ENCODE peak calls at places on chromosome 7, in five cellular contexts. F is lung; M is CD4-positive, alpha-beta T cell; A is GM06990; J is Peyer's patch. Q is an unnamed sample. For H3K27me3, the result is how much of the 10 kb centered on the place peaks cover.

GRCh38 chr7:141697211-141697871 is 4.6 kb downstream of the DENND11 start:
- DNase-seq in F (no peak), A (no peak), J (no peak), M (no peak), Q (no peak)

GRCh38 chr7:8365499-8366110 is 67.8 kb upstream of the NXPH1 start:
- DNase-seq in F (no peak), M (no peak), J (no peak), A (no peak), Q (no peak)

GRCh38 chr7:11786186-11786585 is 45.8 kb downstream of the THSD7A start:
- DNase-seq in M (no peak), J (no peak), A (no peak), F (no peak), Q (no peak)

GRCh38 chr7:21169667-21170605 is 257.9 kb upstream of the SP4 start:
- DNase-seq in M (no peak), F (no peak), J (no peak), A (no peak), Q (no peak)

GRCh38 chr7:141956084-141956483 is 9.3 kb upstream of the CLEC5A start:
- DNase-seq in A (no peak), J (no peak), M (no peak), F (no peak), Q (no peak)

GRCh38 chr7:22723171-22723601 is 3.8 kb upstream of the IL6 start:
- DNase-seq in J (peak), A (no peak), F (peak), M (no peak), Q (no peak)

GRCh38 chr7:48424731-48425130 is 253.5 kb downstream of the ABCA13 start:
- DNase-seq in F (no peak), M (no peak), A (no peak), J (no peak), Q (no peak)

GRCh38 chr7:32533313-32534024 is 38.2 kb downstream of the AVL9 start:
- DNase-seq in M (no peak), F (no peak), J (no peak), A (no peak), Q (no peak)

GRCh38 chr7:99109108-99110051 is 34.5 kb downstream of the SMURF1 start:
- DNase-seq in F (no peak), M (no peak), J (no peak), A (no peak), Q (no peak)

GRCh38 chr7:24732646-24733413 is 24.4 kb downstream of the GSDME start:
- DNase-seq in F (no peak), A (no peak), M (no peak), J (no peak), Q (no peak)

GRCh38 chr7:52147240-52147639 is 830.6 kb upstream of the COBL start:
- DNase-seq in A (no peak), F (no peak), J (no peak), M (no peak), Q (no peak)

GRCh38 chr7:138170959-138171703 is 94.9 kb downstream of the AKR1D1 start:
- DNase-seq in F (no peak), A (peak), M (no peak), J (no peak), Q (no peak)

GRCh38 chr7:12685550-12685949 is 1.9 kb upstream of the ARL4A start:
- DNase-seq in J (peak), M (peak), F (no peak), A (no peak), Q (no peak)

GRCh38 chr7:123460616-123461015 is 73.8 kb downstream of the IQUB start:
- DNase-seq in A (no peak), J (no peak), M (no peak), F (no peak), Q (no peak)

GRCh38 chr7:108263364-108263951 is 133.3 kb upstream of the LAMB4 start:
- DNase-seq in F (no peak), M (no peak), J (peak), A (no peak), Q (no peak)

GRCh38 chr7:51446356-51446755 is 129.7 kb upstream of the COBL start:
- DNase-seq in J (no peak), M (no peak), A (no peak), F (no peak), Q (no peak)

GRCh38 chr7:31340603-31341002 is at the start of gene NEUROD6:
- DNase-seq in M (no peak), A (no peak), F (no peak), J (no peak), Q (no peak)

GRCh38 chr7:10412426-10413019 is 561.1 kb upstream of the PHF14 start:
- DNase-seq in A (no peak), J (no peak), F (no peak), M (no peak), Q (no peak)

GRCh38 chr7:148540041-148540738 is 50.4 kb upstream of the C7orf33 start:
- DNase-seq in A (no peak), F (no peak), M (no peak), J (peak), Q (no peak)

GRCh38 chr7:35420657-35421056 is 166.8 kb upstream of the TBX20 start:
- DNase-seq in A (no peak), F (no peak), J (no peak), M (no peak), Q (no peak)

GRCh38 chr7:142391191-142391992 is 133.5 kb upstream of the PRSS58 start:
- DNase-seq in M (peak), A (no peak), J (peak), F (no peak), Q (peak)

GRCh38 chr7:81924494-81924893 is 154.6 kb upstream of the HGF start:
- DNase-seq in F (no peak), A (peak), M (no peak), J (no peak), Q (no peak)

GRCh38 chr7:93890464-93891068 is at the start of gene TFPI2:
- DNase-seq in A (peak), J (no peak), F (no peak), M (no peak), Q (no peak)

GRCh38 chr7:92504563-92504962 is 23.8 kb downstream of the PEX1 start:
- DNase-seq in F (no peak), M (no peak), J (no peak), A (no peak), Q (no peak)

GRCh38 chr7:132404261-132404660 is 172.0 kb downstream of the PLXNA4 start:
- DNase-seq in A (no peak), F (no peak), J (no peak), M (no peak), Q (no peak)

GRCh38 chr7:1512781-1513656 is 8.8 kb upstream of the INTS1 start:
- DNase-seq in F (no peak), M (peak), A (peak), J (peak), Q (no peak)

GRCh38 chr7:42263971-42264370 is 27.0 kb upstream of the GLI3 start:
- DNase-seq in M (no peak), A (no peak), J (no peak), F (no peak), Q (no peak)

GRCh38 chr7:90788057-90788456 is 191.9 kb downstream of the CDK14 start:
- DNase-seq in A (no peak), M (no peak), J (no peak), F (no peak), Q (no peak)

GRCh38 chr7:134802762-134803161 is 23.3 kb downstream of the CALD1 start:
- DNase-seq in M (no peak), J (no peak), A (no peak), F (no peak), Q (no peak)

GRCh38 chr7:2046581-2047271 is 186.0 kb downstream of the MAD1L1 start:
- DNase-seq in F (no peak), A (no peak), J (no peak), M (no peak), Q (no peak)

GRCh38 chr7:12322287-12322902 is 81.3 kb downstream of the VWDE start:
- DNase-seq in F (no peak), J (no peak), A (no peak), M (no peak), Q (no peak)

GRCh38 chr7:123537026-123537642 is 2.7 kb upstream of the IQUB start:
- DNase-seq in M (no peak), J (no peak), F (no peak), A (no peak), Q (no peak)

GRCh38 chr7:94239661-94240234 is 154.9 kb upstream of the COL1A2 start:
- DNase-seq in J (no peak), M (no peak), F (peak), A (no peak), Q (no peak)

GRCh38 chr7:12640299-12641096 is 46.9 kb upstream of the ARL4A start:
- DNase-seq in A (no peak), F (no peak), J (no peak), M (no peak), Q (no peak)

GRCh38 chr7:130430841-130431713 is 9.7 kb downstream of the CEP41 start:
- DNase-seq in A (no peak), J (no peak), M (no peak), F (no peak), Q (no peak)

GRCh38 chr7:81014266-81014665 is 95.4 kb upstream of the SEMA3C start:
- DNase-seq in M (no peak), A (no peak), J (no peak), F (no peak), Q (no peak)

GRCh38 chr7:145978769-145979168 is 137.8 kb upstream of the CNTNAP2 start:
- DNase-seq in A (no peak), J (no peak), F (no peak), M (no peak), Q (no peak)

GRCh38 chr7:143374556-143374955 is 6.6 kb upstream of the ZYX start:
- DNase-seq in F (no peak), J (no peak), A (no peak), M (no peak), Q (no peak)

GRCh38 chr7:148204639-148205292 is 385.8 kb upstream of the C7orf33 start:
- DNase-seq in M (no peak), J (no peak), A (no peak), F (peak), Q (no peak)

DNA sequence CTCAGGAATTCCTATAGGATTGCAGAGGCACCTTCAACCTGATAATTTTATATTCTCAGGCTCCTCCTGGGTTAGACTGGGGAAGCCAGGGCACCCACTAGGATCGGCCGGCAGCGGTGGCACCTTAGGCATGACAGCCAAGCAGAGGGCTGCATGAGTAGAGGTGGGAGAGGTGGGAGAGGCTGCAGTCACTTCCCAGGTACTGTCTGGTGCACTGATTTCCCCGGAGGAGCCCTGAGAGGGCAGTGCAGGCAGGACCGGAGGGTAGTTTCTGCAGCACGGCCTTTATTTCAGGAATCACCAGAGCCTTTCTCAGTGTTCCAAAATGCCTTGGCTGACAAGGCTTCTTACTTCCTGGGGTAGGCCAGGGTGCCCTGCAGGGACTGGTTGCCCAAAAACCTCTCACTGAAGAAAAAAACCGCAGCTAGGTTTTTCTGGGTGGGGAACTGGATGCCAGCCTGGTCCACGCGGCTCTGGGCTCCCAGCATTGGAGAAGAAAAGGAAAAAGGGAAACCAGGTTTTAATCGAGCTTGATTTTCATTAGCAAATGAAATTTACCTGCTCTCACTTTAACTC is 3.6 kb upstream of the HOXA13 start:
- DNase-seq in A (no peak), J (no peak), M (no peak), F (no peak), Q (no peak)
- H3K27me3 ChIP-seq in A (under half), J (half or more), M (half or more), F (under half), Q (half or more)

DNA sequence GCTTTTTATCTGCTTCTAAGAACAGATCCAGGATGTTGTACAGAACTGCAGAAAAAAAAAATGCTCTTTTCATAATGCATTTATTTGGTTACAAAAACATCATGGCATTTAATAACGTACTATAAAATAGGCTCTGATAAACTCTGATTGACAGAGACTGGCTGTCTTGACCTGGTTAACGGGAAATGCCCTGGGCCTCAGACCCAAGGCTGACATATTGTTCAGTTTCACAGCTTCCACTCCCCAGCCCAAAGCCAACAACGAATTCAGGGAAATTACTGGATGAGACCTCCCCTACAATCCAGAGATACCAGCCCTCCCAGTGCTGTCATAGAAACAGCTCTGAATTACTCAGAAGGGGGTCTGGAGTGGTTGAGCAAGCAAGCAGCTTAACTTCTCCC is 260.1 kb downstream of the CREB5 start:
- DNase-seq in A (no peak), F (no peak), J (no peak), M (no peak), Q (no peak)
- H3K27me3 ChIP-seq in A (under half), F (under half), J (under half), M (under half), Q (under half)

GRCh38 chr7:156515911-156516790 is 124.4 kb upstream of the RNF32 start:
- DNase-seq in J (peak), M (no peak), A (no peak), F (no peak), Q (no peak)

GRCh38 chr7:156516791-156517378 is 123.7 kb upstream of the RNF32 start:
- DNase-seq in F (no peak), J (no peak), M (no peak), A (no peak), Q (no peak)

GRCh38 chr7:156518466-156518865 is 122.1 kb upstream of the RNF32 start:
- DNase-seq in M (no peak), F (no peak), J (no peak), A (no peak), Q (no peak)

GRCh38 chr7:156522801-156523200 is 117.8 kb upstream of the RNF32 start:
- DNase-seq in F (no peak), A (no peak), J (no peak), M (no peak), Q (no peak)

DNA sequence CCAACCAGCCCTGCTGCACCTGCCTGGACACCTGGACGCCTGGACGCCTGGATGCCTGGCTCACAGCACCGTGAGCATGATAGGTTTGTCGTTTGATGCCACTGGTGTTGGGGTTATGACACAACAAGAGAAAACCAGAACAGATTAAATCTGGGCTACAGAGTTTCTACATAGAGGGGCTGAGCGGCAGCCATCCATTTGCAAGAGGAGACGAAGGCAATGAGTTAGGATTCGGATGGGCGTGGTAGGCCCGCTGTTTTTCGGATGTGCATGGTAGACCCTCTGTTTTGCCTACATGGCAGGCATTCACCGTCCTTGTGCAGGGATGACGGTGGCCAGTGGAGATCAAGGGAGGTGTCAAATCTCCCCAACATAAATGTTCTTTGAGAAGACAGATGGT is 121.5 kb upstream of the RNF32 start:
- DNase-seq in A (no peak), F (no peak), J (no peak), M (no peak), Q (no peak)
- H3K27me3 ChIP-seq in A (under half), F (under half), J (under half), M (under half), Q (under half)

DNA sequence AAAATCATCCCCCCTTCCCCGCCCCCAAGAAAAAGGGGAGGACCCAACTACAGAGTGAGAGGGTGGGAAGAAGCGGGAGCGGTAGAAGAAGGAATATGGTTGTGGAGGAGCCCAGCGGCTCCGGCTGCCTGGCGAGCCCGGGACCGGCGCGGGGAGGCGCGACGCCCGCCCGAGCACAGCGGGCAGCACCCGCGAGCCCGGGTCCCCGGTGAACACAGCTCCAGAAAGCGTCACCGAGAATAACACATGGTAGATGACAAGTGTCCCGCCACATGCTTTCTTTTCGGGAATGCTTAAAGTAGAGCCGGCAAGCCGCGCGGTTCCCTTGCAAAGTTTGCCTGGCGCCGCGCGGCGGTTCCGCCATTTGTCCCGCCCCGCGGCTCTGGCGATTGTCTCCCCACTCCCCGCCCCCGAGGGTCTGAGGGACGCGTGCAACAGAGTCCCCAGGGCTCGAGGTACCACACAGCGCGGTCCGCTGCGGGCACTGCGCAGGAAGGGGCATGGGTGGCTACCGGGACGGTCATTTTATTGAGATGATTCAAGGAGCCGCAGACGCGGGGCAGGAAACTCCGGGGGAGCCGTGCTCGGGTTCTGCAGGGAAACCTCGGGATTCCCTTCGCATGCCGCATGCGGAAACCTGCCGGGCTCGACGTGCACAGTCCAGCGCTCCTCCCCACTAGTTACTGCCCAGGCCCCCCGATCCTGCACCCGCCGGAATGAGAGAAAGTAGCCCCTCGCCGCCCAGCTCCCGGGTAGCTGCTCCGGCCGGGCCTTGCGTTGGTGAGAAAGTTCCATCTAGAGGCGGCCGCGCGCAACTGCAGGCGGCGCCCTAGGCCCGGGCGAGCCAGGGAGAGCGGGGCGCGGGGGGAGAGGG is 785 bp upstream of the GRM8 start:
- DNase-seq in A (peak), F (peak), J (peak), M (peak), Q (peak)
- H3K27me3 ChIP-seq in A (under half), F (under half), J (under half), M (half or more), Q (under half)

GRCh38 chr7:151199196-151199874 is 11.0 kb downstream of the H2BK1 start:
- DNase-seq in A (no peak), F (no peak), J (no peak), M (no peak), Q (no peak)
- H3K27me3 ChIP-seq in A (under half), F (under half), J (under half), M (under half), Q (under half)

DNA sequence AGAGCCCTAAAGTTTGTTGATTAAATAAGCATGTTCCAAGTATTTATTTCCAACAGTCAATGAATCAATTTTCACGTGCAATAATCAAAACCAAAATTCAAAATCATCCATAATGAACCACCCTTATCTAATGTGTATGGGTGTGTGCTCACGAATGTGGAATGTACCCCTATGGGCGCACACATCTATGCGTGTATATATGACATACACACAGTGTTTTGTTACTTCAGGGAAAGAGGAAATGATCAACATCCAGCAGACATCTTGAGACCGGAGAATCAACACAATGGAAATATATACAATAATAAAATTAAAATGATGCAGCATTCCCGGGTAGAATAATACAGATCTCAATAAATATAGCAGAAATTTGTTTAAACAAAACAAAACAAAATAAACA is 3.3 kb downstream of the FEZF1 start:
- DNase-seq in F (no peak), M (no peak), A (no peak), J (no peak), Q (no peak)
- H3K27me3 ChIP-seq in F (under half), M (half or more), A (under half), J (half or more), Q (under half)

GRCh38 chr7:85765698-85766298 is 578.9 kb upstream of the SEMA3D start:
- DNase-seq in A (no peak), J (peak), F (no peak), M (no peak), Q (no peak)

GRCh38 chr7:85764034-85764433 is 577.2 kb upstream of the SEMA3D start:
- DNase-seq in J (no peak), A (no peak), F (no peak), M (no peak), Q (no peak)
- H3K27me3 ChIP-seq in J (under half), A (under half), F (under half), M (under half), Q (under half)

Q was measured in CD8-positive, alpha-beta memory T cell.